ENCODE peak calls at places on chromosomes 7 and 10, in four cellular contexts. N is prostate gland, H is endodermal cell, K is tibial artery. I is an unnamed sample. For H3K4me1, the result is how much of the 10 kb centered on the place peaks cover.

GRCh38 chr10:103936022-103936421 is 18.0 kb upstream of the STN1 start:
- DNase-seq in H (no peak), K (no peak), N (no peak), I (no peak)

GRCh38 chr10:83806716-83807115 is 332.6 kb upstream of the GHITM start:
- DNase-seq in K (no peak), H (no peak), N (no peak), I (peak)

GRCh38 chr10:71799112-71799511 is 25.8 kb upstream of the VSIR start:
- DNase-seq in N (no peak), H (no peak), K (no peak), I (no peak)

GRCh38 chr7:66303454-66304160 is 98.5 kb downstream of the TPST1 start:
- DNase-seq in H (no peak), N (no peak), K (no peak), I (no peak)

GRCh38 chr7:130758429-130759056 is 24.5 kb upstream of the KLF14 start:
- DNase-seq in H (no peak), K (no peak), N (no peak), I (peak)

GRCh38 chr10:80205478-80206276 is at the start of gene ANXA11:
- DNase-seq in H (peak), K (peak), N (peak), I (peak)

GRCh38 chr10:20855398-20856038 is 41.6 kb downstream of the NEBL start:
- DNase-seq in K (no peak), N (no peak), H (no peak), I (peak)

GRCh38 chr10:26829810-26830515 is 30.8 kb downstream of the ABI1 start:
- DNase-seq in H (no peak), N (no peak), K (no peak), I (no peak)

GRCh38 chr7:98866765-98867164 is 3.0 kb downstream of the TMEM130 start:
- DNase-seq in K (no peak), H (no peak), N (no peak), I (no peak)

GRCh38 chr7:127383123-127383835 is 9.2 kb downstream of the ZNF800 start:
- DNase-seq in H (no peak), N (no peak), K (no peak), I (peak)

GRCh38 chr10:47291682-47292081 is 8.3 kb upstream of the GDF10 start:
- DNase-seq in N (no peak), K (no peak), H (no peak), I (no peak)

GRCh38 chr10:6722616-6723004 is 142.5 kb upstream of the PRKCQ start:
- DNase-seq in N (no peak), K (no peak), H (no peak), I (no peak)

GRCh38 chr10:124596116-124596785 is 134.6 kb downstream of the LHPP start:
- DNase-seq in K (no peak), H (no peak), N (no peak), I (no peak)

GRCh38 chr10:12512292-12513002 is 163.1 kb downstream of the CAMK1D start:
- DNase-seq in N (peak), H (no peak), K (no peak), I (no peak)

GRCh38 chr10:35425596-35425995 is 89.3 kb downstream of the CCNY start:
- DNase-seq in K (no peak), H (no peak), N (no peak), I (no peak)

GRCh38 chr10:91635401-91636400 is 2.8 kb upstream of the PPP1R3C start:
- DNase-seq in K (peak), H (peak), N (peak), I (peak)

GRCh38 chr10:126222736-126223511 is 165.4 kb downstream of the ADAM12 start:
- DNase-seq in K (no peak), H (no peak), N (no peak), I (no peak)

GRCh38 chr10:110857265-110858158 is 14.2 kb upstream of the PDCD4 start:
- DNase-seq in N (peak), K (no peak), H (peak), I (peak)

GRCh38 chr7:128814496-128814895 is 15.7 kb upstream of the FLNC start:
- DNase-seq in N (no peak), K (no peak), H (no peak), I (no peak)

GRCh38 chr7:17101207-17101696 is 197.2 kb upstream of the AHR start:
- DNase-seq in H (no peak), K (no peak), N (no peak), I (no peak)

GRCh38 chr10:132931258-132931657 is 11.1 kb downstream of the CFAP46 start:
- DNase-seq in N (no peak), K (no peak), H (no peak), I (no peak)

GRCh38 chr7:124497209-124497608 is 268.4 kb downstream of the GPR37 start:
- DNase-seq in H (no peak), K (no peak), N (no peak), I (no peak)

GRCh38 chr10:17764142-17764541 is 12.1 kb downstream of the TMEM236 start:
- DNase-seq in K (no peak), H (no peak), N (no peak), I (no peak)

GRCh38 chr10:42954776-42955492 is 121.9 kb upstream of the RET start:
- DNase-seq in N (no peak), H (no peak), K (no peak), I (no peak)

GRCh38 chr10:132962623-132963429 is 20.5 kb upstream of the CFAP46 start:
- DNase-seq in H (no peak), K (no peak), N (no peak), I (no peak)

GRCh38 chr10:86664370-86665217 is 3.7 kb upstream of the LDB3 start:
- DNase-seq in H (no peak), N (no peak), K (no peak), I (no peak)

GRCh38 chr10:86665218-86665607 is 3.1 kb upstream of the LDB3 start:
- DNase-seq in K (no peak), H (no peak), N (no peak), I (no peak)

GRCh38 chr10:86667421-86668181 is 710 bp upstream of the LDB3 start:
- DNase-seq in K (peak), H (no peak), N (no peak), I (no peak)

GRCh38 chr10:86665868-86666267 is 2.4 kb upstream of the LDB3 start:
- DNase-seq in H (no peak), N (no peak), K (no peak), I (no peak)

GRCh38 chr10:86666538-86666937 is 1.8 kb upstream of the LDB3 start:
- DNase-seq in H (no peak), N (no peak), K (no peak), I (no peak)
- H3K4me1 ChIP-seq in H (under half), N (under half), K (under half), I (under half)

DNA sequence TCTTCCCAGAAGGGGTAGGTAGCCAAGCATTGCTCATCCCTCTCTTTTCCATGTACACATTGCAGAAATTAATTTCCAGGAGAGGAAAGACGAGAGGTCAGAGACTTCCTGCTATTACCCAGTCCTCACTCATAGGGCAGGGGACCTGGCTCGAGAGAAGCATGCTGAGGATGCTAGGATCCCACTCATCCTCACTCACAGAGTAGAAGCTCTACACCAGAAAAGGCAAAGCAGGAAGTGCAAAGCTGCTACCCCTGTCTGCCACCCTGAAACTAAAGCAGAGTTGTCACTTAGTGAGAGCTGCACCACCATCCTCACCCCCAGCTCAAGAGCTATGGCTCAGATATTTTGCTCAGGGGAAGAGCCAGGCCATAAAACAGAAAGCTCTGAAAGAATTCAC is 9.9 kb downstream of the OR9A2 start:
- DNase-seq in N (no peak), K (no peak), H (no peak), I (no peak)
- H3K4me1 ChIP-seq in N (under half), K (under half), H (under half), I (under half)

DNA sequence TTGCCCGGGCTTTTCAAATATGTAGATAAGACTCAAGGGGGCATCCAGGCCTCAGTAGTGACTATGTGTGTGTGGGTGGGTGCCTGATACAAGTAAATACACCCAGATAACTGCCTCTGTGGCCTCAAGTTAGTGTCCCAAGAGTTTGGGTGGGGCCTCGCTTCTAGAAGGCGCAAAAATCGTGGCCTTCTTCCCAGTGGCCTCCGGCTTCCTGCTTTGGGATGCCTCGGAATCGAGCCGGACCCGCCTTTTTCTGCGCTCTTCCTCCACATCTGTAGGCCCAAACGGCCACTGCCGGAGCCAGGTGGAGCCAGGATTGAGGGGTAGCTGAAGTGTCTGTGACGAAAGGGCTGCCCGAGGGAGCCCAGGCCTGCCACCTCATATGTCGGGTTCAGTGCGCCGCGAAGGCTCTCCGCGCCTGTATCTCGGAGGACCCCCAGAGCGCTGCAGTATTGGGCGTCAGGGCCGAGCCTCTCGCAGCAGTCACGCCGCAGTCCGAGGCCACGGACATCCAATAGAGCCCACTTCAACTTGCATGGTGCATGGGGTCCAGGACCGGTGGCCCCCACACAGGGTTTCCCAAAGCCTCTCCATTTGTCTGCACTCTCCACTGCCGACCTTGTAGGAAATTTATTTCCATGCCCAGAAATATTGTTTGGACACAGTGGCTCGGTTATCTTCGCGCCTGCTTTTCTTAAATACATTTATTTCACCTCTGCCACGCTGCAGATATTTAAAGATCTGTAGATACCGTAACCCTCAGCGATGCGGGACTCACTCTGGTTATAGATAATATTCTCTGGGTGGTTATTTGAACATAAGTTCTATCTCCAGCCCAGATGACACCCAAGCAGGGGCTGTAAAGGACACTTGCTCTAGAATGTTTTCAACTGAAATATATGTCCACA is 4.8 kb upstream of the ZNF503 start:
- DNase-seq in H (peak), N (no peak), K (no peak), I (peak)
- H3K4me1 ChIP-seq in H (under half), N (under half), K (under half), I (under half)

DNA sequence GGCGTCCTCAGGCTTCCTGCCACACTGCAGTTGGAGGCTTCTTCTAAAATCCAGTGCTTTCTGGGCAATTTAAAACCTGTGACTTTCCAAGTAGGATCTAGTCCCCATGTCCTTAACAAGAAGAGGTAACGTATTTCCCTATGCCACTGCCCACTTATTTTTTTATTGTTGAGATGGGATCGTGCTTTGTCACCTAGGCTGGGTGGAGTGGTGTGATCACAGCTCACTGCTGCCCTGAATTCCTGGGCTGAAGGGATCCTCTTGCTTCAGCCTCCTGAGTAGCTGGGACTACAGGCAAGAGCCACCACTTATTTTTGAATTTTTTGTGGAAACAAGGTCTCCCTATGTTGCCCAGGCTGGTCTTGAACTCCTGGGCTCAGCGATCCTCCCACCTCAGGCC is 63.4 kb downstream of the DAGLB start:
- DNase-seq in K (no peak), H (no peak), N (no peak), I (no peak)
- H3K4me1 ChIP-seq in K (half or more), H (under half), N (under half), I (under half)

GRCh38 chr7:15306286-15306685 is 255.5 kb downstream of the AGMO start:
- DNase-seq in K (no peak), H (no peak), N (no peak), I (no peak)

GRCh38 chr7:15305002-15305600 is 256.7 kb downstream of the AGMO start:
- DNase-seq in N (no peak), K (peak), H (peak), I (peak)

GRCh38 chr7:15308831-15309230 is 253.0 kb downstream of the AGMO start:
- DNase-seq in K (no peak), N (no peak), H (no peak), I (no peak)

GRCh38 chr7:15303357-15303756 is 258.5 kb downstream of the AGMO start:
- DNase-seq in K (no peak), N (no peak), H (no peak), I (no peak)
- H3K4me1 ChIP-seq in K (under half), N (under half), H (under half), I (under half)

I was measured in hepatocyte.